ENCODE peak calls at places on chromosome 11, in five cellular contexts. I is ovary, L is stomach, U is suprapubic skin, J is A549. F is an unnamed sample.

GRCh38 chr11:45252134-45252856 is 33.8 kb downstream of the SYT13 start:
- DNase-seq in I (no peak), L (peak), U (no peak), J (peak), F (no peak)

GRCh38 chr11:74084796-74085541 is 76.1 kb upstream of the UCP3 start:
- DNase-seq in I (no peak), L (no peak), U (no peak), J (no peak), F (no peak)

GRCh38 chr11:120612363-120613263 is 101.1 kb downstream of the GRIK4 start:
- DNase-seq in I (no peak), L (peak), U (no peak), J (peak), F (no peak)

GRCh38 chr11:60131943-60132342 is 43.5 kb downstream of the MS4A2 start:
- DNase-seq in I (no peak), L (no peak), U (no peak), J (no peak), F (no peak)

GRCh38 chr11:62923634-62924411 is 2.7 kb upstream of the CHRM1 start:
- DNase-seq in I (no peak), L (no peak), U (no peak), J (no peak), F (no peak)

GRCh38 chr11:40100204-40100603 is 1359.2 kb downstream of the LRRC4C start:
- DNase-seq in I (no peak), L (no peak), U (no peak), J (no peak), F (no peak)

GRCh38 chr11:117789241-117789640 is 7.8 kb downstream of the DSCAML1 start:
- DNase-seq in I (no peak), L (no peak), U (no peak), J (no peak), F (no peak)

GRCh38 chr11:61264795-61265194 is 23.8 kb downstream of the PGA5 start:
- DNase-seq in I (no peak), L (no peak), U (no peak), J (no peak), F (no peak)

GRCh38 chr11:65417702-65418430 is 4.7 kb upstream of the NEAT1 start:
- DNase-seq in I (peak), L (peak), U (peak), J (no peak), F (peak)

GRCh38 chr11:62958547-62959071 is 26.2 kb downstream of the SLC22A6 start:
- DNase-seq in I (no peak), L (no peak), U (no peak), J (no peak), F (peak)

GRCh38 chr11:134228625-134229024 is 4.2 kb downstream of the VPS26B start:
- DNase-seq in I (no peak), L (no peak), U (no peak), J (no peak), F (no peak)

GRCh38 chr11:7251836-7252682 is at the start of gene SYT9:
- DNase-seq in I (peak), L (peak), U (peak), J (peak), F (peak)

GRCh38 chr11:120065176-120065575 is 72.7 kb downstream of the TRIM29 start:
- DNase-seq in I (no peak), L (no peak), U (no peak), J (no peak), F (no peak)

GRCh38 chr11:5933116-5933515 is 8.9 kb upstream of the OR56A3 start:
- DNase-seq in I (no peak), L (no peak), U (no peak), J (no peak), F (no peak)

GRCh38 chr11:64998690-64999431 is 2.1 kb upstream of the BATF2 start:
- DNase-seq in I (no peak), L (no peak), U (no peak), J (peak), F (no peak)

GRCh38 chr11:119403021-119403420 is 20.0 kb downstream of the THY1 start:
- DNase-seq in I (no peak), L (no peak), U (no peak), J (no peak), F (no peak)

GRCh38 chr11:131246589-131247164 is 123.7 kb upstream of the NTM start:
- DNase-seq in I (no peak), L (peak), U (no peak), J (no peak), F (no peak)

GRCh38 chr11:38169286-38169685 is 1571.2 kb upstream of the RAG2 start:
- DNase-seq in I (no peak), L (no peak), U (no peak), J (no peak), F (no peak)

GRCh38 chr11:6440906-6441358 is at the start of gene HPX:
- DNase-seq in I (no peak), L (no peak), U (no peak), J (no peak), F (no peak)

DNA sequence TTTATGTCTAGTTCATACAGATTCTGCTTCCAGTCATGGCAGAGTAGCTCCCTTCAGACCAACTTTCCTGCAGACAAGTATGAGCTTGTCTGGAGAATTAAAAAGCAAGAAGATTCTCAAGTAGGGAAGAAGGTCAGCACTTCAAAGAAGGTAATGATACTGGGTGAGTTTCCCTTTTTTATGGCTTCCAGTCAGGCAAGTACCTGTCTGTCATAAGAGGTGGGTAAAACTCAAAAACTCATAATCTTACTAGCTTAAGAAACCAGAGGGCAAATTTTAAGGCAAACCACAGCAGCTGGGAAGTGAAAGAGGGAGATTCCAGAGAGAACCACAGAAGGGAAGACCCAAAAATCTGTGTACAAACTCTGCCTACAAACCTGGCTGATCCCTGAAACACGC is 54.2 kb downstream of the DENND5A start:
- DNase-seq in I (no peak), L (no peak), U (no peak), J (no peak), F (no peak)
- TF ChIP-seq EP300 in I (no peak), L (no peak), U (no peak), J (no peak), F (no peak)

GRCh38 chr11:76466666-76467065 is 21.8 kb downstream of the EMSY start:
- DNase-seq in I (no peak), L (no peak), U (no peak), J (no peak), F (no peak)
- TF ChIP-seq EP300 in I (no peak), L (no peak), U (no peak), J (no peak), F (no peak)

GRCh38 chr11:110303414-110303826 is 7.0 kb upstream of the RDX start:
- DNase-seq in I (no peak), L (no peak), U (no peak), J (no peak), F (no peak)

GRCh38 chr11:110301577-110301976 is 5.2 kb upstream of the RDX start:
- DNase-seq in I (no peak), L (no peak), U (no peak), J (no peak), F (no peak)

GRCh38 chr11:110301032-110301431 is 4.6 kb upstream of the RDX start:
- DNase-seq in I (no peak), L (no peak), U (no peak), J (no peak), F (no peak)

GRCh38 chr11:110308071-110308470 is 11.7 kb upstream of the RDX start:
- DNase-seq in I (no peak), L (no peak), U (no peak), J (no peak), F (no peak)

GRCh38 chr11:110305169-110306018 is 9.0 kb upstream of the RDX start:
- DNase-seq in I (no peak), L (no peak), U (no peak), J (no peak), F (no peak)
- TF ChIP-seq EP300 in I (no peak), L (no peak), U (no peak), J (peak), F (no peak)

DNA sequence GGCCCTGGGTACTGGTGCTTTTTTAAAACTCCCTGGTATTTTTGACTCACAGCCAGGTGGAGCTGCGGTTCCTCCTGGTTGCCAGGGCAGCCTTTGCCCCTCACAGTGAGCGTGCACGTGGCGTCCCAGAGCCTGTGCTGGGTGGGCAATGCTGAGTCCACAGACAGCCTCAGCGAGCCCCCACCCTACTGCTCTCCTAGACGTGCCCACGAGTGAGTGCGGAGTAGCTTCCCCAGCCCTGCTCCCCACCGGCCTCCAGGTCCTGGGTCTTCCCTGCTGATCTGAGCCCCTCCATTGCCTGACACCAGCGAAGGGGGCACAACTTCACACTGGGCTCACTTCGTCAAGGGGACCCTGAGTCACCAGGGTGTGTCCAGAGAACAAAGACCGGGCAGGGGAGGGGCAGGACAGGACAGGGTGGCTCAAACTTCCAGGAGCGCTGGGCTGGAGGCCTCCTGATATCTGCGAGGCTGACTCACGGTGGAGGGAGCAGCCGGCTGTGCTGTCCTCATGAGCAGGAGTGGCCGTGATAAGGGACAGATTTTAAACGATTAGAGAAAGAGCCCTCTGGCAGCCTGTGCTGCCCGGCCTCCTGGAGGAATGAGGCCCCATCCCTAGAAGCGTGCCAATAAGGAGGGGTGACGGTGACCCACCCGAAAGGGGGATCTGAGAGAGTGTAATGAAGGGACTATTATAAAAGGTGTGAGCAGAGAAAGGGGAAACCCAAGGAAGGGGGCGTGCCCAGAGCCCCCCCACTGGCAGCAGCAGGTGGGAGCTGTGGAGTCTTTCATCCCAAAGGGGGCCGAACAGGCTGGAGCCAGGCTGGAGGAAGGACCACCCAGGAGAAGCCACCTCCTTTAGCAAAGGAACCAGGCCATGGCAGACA is 129.3 kb upstream of the FGF3 start:
- DNase-seq in I (no peak), L (peak), U (no peak), J (peak), F (no peak)
- TF ChIP-seq EP300 in I (no peak), L (no peak), U (no peak), J (no peak), F (no peak)

DNA sequence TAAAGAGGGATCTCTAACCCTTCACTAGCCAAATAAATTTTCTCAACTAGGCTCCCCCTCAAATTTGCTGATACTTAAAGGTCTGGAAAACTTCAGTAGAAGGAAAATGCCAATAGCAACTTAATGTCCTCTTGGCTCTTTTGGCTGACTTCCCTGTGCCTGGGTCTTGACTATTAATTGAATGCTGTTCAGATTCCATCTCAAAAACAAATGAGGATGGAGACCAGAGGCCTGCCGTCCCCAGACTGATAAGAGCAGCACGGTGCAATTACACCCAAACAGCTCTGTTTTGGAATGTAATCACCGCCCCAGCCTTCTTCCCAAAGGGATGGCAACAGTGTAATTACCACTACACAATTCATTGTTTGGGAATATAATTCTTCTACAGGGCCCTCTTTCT is 89.3 kb upstream of the CHRM4 start:
- DNase-seq in I (no peak), L (no peak), U (no peak), J (no peak), F (no peak)
- TF ChIP-seq EP300 in I (no peak), L (no peak), U (no peak), J (no peak), F (no peak)

F was measured in sigmoid colon.